ENCODE peak calls at places on chromosomes 3 and 15, in ten cellular contexts. One of them, this sample, is unnamed.

GRCh38 chr3:159844383-159844730 is 144.3 kb upstream of the IL12A start:
- DNase-seq in CD8-positive, alpha-beta T cell: no peak
- DNase-seq in right lobe of liver: no peak
- DNase-seq in DND-41: no peak
- DNase-seq in uterus: no peak
- DNase-seq in progenitor cell of endocrine pancreas: no peak
- DNase-seq in esophagus squamous epithelium: no peak
- DNase-seq in pancreas: no peak
- DNase-seq in AG09309: no peak
- DNase-seq in IMR-90: peak; percentile 84
- DNase-seq in this sample: no peak

GRCh38 chr3:126516152-126516935 is 1.2 kb downstream of the UROC1 start:
- DNase-seq in AG09309: no peak
- DNase-seq in esophagus squamous epithelium: no peak
- DNase-seq in pancreas: no peak
- DNase-seq in DND-41: no peak
- DNase-seq in right lobe of liver: peak; percentile 43
- DNase-seq in uterus: no peak
- DNase-seq in CD8-positive, alpha-beta T cell: no peak
- DNase-seq in progenitor cell of endocrine pancreas: no peak
- DNase-seq in IMR-90: no peak
- DNase-seq in this sample: peak; percentile 48

GRCh38 chr15:68990755-68991500 is 23.6 kb upstream of the NOX5 start:
- DNase-seq in DND-41: no peak
- DNase-seq in esophagus squamous epithelium: no peak
- DNase-seq in progenitor cell of endocrine pancreas: no peak
- DNase-seq in AG09309: no peak
- DNase-seq in right lobe of liver: no peak
- DNase-seq in uterus: no peak
- DNase-seq in CD8-positive, alpha-beta T cell: no peak
- DNase-seq in IMR-90: no peak
- DNase-seq in pancreas: no peak
- DNase-seq in this sample: no peak

GRCh38 chr3:190058486-190059241 is 62.0 kb downstream of the P3H2 start:
- DNase-seq in progenitor cell of endocrine pancreas: no peak
- DNase-seq in IMR-90: peak; percentile 49
- DNase-seq in CD8-positive, alpha-beta T cell: no peak
- DNase-seq in DND-41: no peak
- DNase-seq in esophagus squamous epithelium: no peak
- DNase-seq in pancreas: no peak
- DNase-seq in uterus: no peak
- DNase-seq in AG09309: no peak
- DNase-seq in right lobe of liver: no peak
- DNase-seq in this sample: no peak

GRCh38 chr15:74616020-74616939 is 644 bp downstream of the CLK3 start:
- DNase-seq in pancreas: peak; percentile 79
- DNase-seq in CD8-positive, alpha-beta T cell: peak; percentile 53
- DNase-seq in AG09309: no peak
- DNase-seq in DND-41: peak; percentile 83
- DNase-seq in IMR-90: peak; percentile 63
- DNase-seq in esophagus squamous epithelium: no peak
- DNase-seq in progenitor cell of endocrine pancreas: no peak
- DNase-seq in right lobe of liver: peak; percentile 92
- DNase-seq in uterus: peak; percentile 68
- DNase-seq in this sample: no peak

GRCh38 chr15:101509279-101509678 is 19.8 kb upstream of the PCSK6 start:
- DNase-seq in uterus: no peak
- DNase-seq in pancreas: no peak
- DNase-seq in esophagus squamous epithelium: no peak
- DNase-seq in DND-41: no peak
- DNase-seq in right lobe of liver: no peak
- DNase-seq in progenitor cell of endocrine pancreas: no peak
- DNase-seq in CD8-positive, alpha-beta T cell: no peak
- DNase-seq in IMR-90: no peak
- DNase-seq in AG09309: no peak
- DNase-seq in this sample: no peak

GRCh38 chr3:37301980-37302379 is 127.6 kb upstream of the LRRFIP2 start:
- DNase-seq in pancreas: no peak
- DNase-seq in AG09309: no peak
- DNase-seq in DND-41: no peak
- DNase-seq in progenitor cell of endocrine pancreas: no peak
- DNase-seq in CD8-positive, alpha-beta T cell: no peak
- DNase-seq in right lobe of liver: no peak
- DNase-seq in uterus: no peak
- DNase-seq in IMR-90: no peak
- DNase-seq in esophagus squamous epithelium: no peak
- DNase-seq in this sample: no peak

GRCh38 chr15:89122532-89123525 is 34.6 kb downstream of the ABHD2 start:
- DNase-seq in progenitor cell of endocrine pancreas: no peak
- DNase-seq in pancreas: no peak
- DNase-seq in right lobe of liver: no peak
- DNase-seq in uterus: no peak
- DNase-seq in DND-41: no peak
- DNase-seq in AG09309: no peak
- DNase-seq in IMR-90: peak; percentile 65
- DNase-seq in esophagus squamous epithelium: no peak
- DNase-seq in CD8-positive, alpha-beta T cell: no peak
- DNase-seq in this sample: no peak

GRCh38 chr15:49877871-49878511 is 241.0 kb downstream of the ATP8B4 start:
- DNase-seq in pancreas: no peak
- DNase-seq in IMR-90: peak; percentile 69
- DNase-seq in progenitor cell of endocrine pancreas: no peak
- DNase-seq in uterus: peak; percentile 79
- DNase-seq in AG09309: peak; percentile 77
- DNase-seq in CD8-positive, alpha-beta T cell: no peak
- DNase-seq in DND-41: no peak
- DNase-seq in esophagus squamous epithelium: no peak
- DNase-seq in right lobe of liver: no peak
- DNase-seq in this sample: no peak

GRCh38 chr15:88243895-88244787 is 12.4 kb downstream of the NTRK3 start:
- DNase-seq in AG09309: no peak
- DNase-seq in DND-41: peak; percentile 27
- DNase-seq in progenitor cell of endocrine pancreas: no peak
- DNase-seq in uterus: no peak
- DNase-seq in CD8-positive, alpha-beta T cell: no peak
- DNase-seq in pancreas: no peak
- DNase-seq in right lobe of liver: no peak
- DNase-seq in IMR-90: peak; percentile 13
- DNase-seq in esophagus squamous epithelium: no peak
- DNase-seq in this sample: no peak

GRCh38 chr3:8962226-8962861 is 928 bp downstream of the RAD18 start:
- DNase-seq in AG09309: no peak
- DNase-seq in right lobe of liver: no peak
- DNase-seq in uterus: no peak
- DNase-seq in esophagus squamous epithelium: no peak
- DNase-seq in DND-41: no peak
- DNase-seq in CD8-positive, alpha-beta T cell: no peak
- DNase-seq in progenitor cell of endocrine pancreas: no peak
- DNase-seq in pancreas: no peak
- DNase-seq in IMR-90: peak; percentile 16
- DNase-seq in this sample: no peak

GRCh38 chr3:97885931-97886824 is 64.4 kb downstream of the CRYBG3 start:
- DNase-seq in esophagus squamous epithelium: no peak
- DNase-seq in DND-41: no peak
- DNase-seq in pancreas: no peak
- DNase-seq in right lobe of liver: no peak
- DNase-seq in CD8-positive, alpha-beta T cell: no peak
- DNase-seq in progenitor cell of endocrine pancreas: no peak
- DNase-seq in AG09309: no peak
- DNase-seq in IMR-90: no peak
- DNase-seq in uterus: no peak
- DNase-seq in this sample: no peak

GRCh38 chr3:32316976-32317375 is 74.7 kb upstream of the CMTM7 start:
- DNase-seq in pancreas: no peak
- DNase-seq in uterus: no peak
- DNase-seq in AG09309: no peak
- DNase-seq in progenitor cell of endocrine pancreas: no peak
- DNase-seq in IMR-90: no peak
- DNase-seq in right lobe of liver: no peak
- DNase-seq in CD8-positive, alpha-beta T cell: no peak
- DNase-seq in esophagus squamous epithelium: no peak
- DNase-seq in DND-41: no peak
- DNase-seq in this sample: no peak

GRCh38 chr3:69569520-69569919 is 169.7 kb upstream of the MITF start:
- DNase-seq in CD8-positive, alpha-beta T cell: no peak
- DNase-seq in pancreas: no peak
- DNase-seq in esophagus squamous epithelium: no peak
- DNase-seq in progenitor cell of endocrine pancreas: no peak
- DNase-seq in DND-41: no peak
- DNase-seq in IMR-90: no peak
- DNase-seq in AG09309: no peak
- DNase-seq in uterus: no peak
- DNase-seq in right lobe of liver: no peak
- DNase-seq in this sample: no peak

GRCh38 chr3:127488141-127488672 is 102.3 kb downstream of the TPRA1 start:
- DNase-seq in right lobe of liver: no peak
- DNase-seq in esophagus squamous epithelium: no peak
- DNase-seq in AG09309: no peak
- DNase-seq in CD8-positive, alpha-beta T cell: no peak
- DNase-seq in progenitor cell of endocrine pancreas: no peak
- DNase-seq in IMR-90: no peak
- DNase-seq in uterus: no peak
- DNase-seq in DND-41: no peak
- DNase-seq in pancreas: no peak
- DNase-seq in this sample: no peak

GRCh38 chr3:151085227-151085888 is at the start of gene MED12L:
- DNase-seq in right lobe of liver: peak; percentile 76
- DNase-seq in progenitor cell of endocrine pancreas: peak; percentile 77
- DNase-seq in pancreas: peak; percentile 67
- DNase-seq in DND-41: peak; percentile 74
- DNase-seq in uterus: peak; percentile 40
- DNase-seq in AG09309: peak; percentile 17
- DNase-seq in esophagus squamous epithelium: no peak
- DNase-seq in IMR-90: peak; percentile 74
- DNase-seq in CD8-positive, alpha-beta T cell: no peak
- DNase-seq in this sample: no peak
- TF ChIP-seq CTCF in right lobe of liver: no peak
- TF ChIP-seq CTCF in progenitor cell of endocrine pancreas: peak; percentile 43
- TF ChIP-seq CTCF in pancreas: no peak
- TF ChIP-seq CTCF in DND-41: peak; percentile 58
- TF ChIP-seq CTCF in uterus: no peak
- TF ChIP-seq CTCF in AG09309: no peak
- TF ChIP-seq CTCF in esophagus squamous epithelium: no peak
- TF ChIP-seq CTCF in IMR-90: no peak
- TF ChIP-seq CTCF in CD8-positive, alpha-beta T cell: no peak
- TF ChIP-seq CTCF in this sample: no peak

GRCh38 chr3:61560452-61561373 is 658 bp upstream of the PTPRG start:
- DNase-seq in IMR-90: peak; percentile 73
- DNase-seq in right lobe of liver: peak; percentile 89
- DNase-seq in pancreas: peak; percentile 78
- DNase-seq in progenitor cell of endocrine pancreas: peak; percentile 65
- DNase-seq in uterus: peak; percentile 84
- DNase-seq in DND-41: peak; percentile 81
- DNase-seq in AG09309: no peak
- DNase-seq in CD8-positive, alpha-beta T cell: no peak
- DNase-seq in esophagus squamous epithelium: no peak
- DNase-seq in this sample: peak; percentile 94
- TF ChIP-seq CTCF in IMR-90: no peak
- TF ChIP-seq CTCF in right lobe of liver: peak; percentile 4
- TF ChIP-seq CTCF in pancreas: no peak
- TF ChIP-seq CTCF in progenitor cell of endocrine pancreas: peak; percentile 18
- TF ChIP-seq CTCF in uterus: no peak
- TF ChIP-seq CTCF in DND-41: no peak
- TF ChIP-seq CTCF in AG09309: no peak
- TF ChIP-seq CTCF in CD8-positive, alpha-beta T cell: no peak
- TF ChIP-seq CTCF in esophagus squamous epithelium: no peak
- TF ChIP-seq CTCF in this sample: peak; percentile 47

DNA sequence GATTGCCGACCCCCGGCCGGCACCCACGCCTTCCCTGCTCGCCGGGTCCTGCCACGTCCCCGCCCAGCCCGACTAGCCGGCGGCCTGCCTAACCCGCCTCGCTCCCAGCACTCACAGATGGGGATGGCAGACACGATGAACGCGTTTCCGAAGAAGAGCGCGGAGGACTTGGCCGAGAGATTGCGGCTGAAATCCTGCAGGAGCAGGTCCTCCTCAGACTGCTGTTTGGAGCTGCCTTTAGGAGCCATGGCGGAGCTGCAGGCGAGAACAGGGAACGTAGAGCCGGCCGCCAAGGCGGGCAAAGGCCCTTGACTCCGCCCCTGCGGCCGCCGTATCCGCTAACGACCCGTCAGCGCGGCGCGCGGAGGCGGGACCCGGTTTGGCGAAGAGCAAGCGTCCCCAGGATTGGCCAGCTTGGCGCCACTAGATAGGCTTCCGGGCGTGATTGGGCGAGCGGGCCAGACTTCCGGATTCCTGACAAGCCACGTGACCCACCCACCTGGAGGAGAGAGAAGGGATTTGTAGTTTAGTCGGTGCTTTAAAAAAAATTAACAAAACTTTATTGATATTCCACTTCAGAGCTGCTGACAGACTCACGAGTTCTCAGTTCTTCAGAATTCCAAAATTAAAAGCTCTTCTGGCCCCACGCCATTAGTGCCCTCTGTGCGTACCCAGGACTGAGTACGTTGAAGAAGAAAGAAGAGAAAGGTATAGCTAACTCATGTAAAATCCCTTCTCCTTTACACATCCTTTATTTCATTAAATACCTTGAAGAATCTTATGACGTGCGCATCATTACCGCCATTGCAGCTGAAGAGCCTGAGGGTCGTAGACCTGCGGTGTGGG is at the start of gene SSR3:
- DNase-seq in uterus: peak; percentile 99
- DNase-seq in progenitor cell of endocrine pancreas: peak; percentile 98
- DNase-seq in DND-41: peak; percentile 99
- DNase-seq in IMR-90: peak; percentile 100
- DNase-seq in esophagus squamous epithelium: peak; percentile 93
- DNase-seq in AG09309: peak; percentile 97
- DNase-seq in CD8-positive, alpha-beta T cell: peak; percentile 98
- DNase-seq in right lobe of liver: peak; percentile 99
- DNase-seq in pancreas: peak; percentile 99
- DNase-seq in this sample: peak; percentile 100
- TF ChIP-seq CTCF in uterus: peak; percentile 43
- TF ChIP-seq CTCF in progenitor cell of endocrine pancreas: peak; percentile 35
- TF ChIP-seq CTCF in DND-41: no peak
- TF ChIP-seq CTCF in IMR-90: no peak
- TF ChIP-seq CTCF in esophagus squamous epithelium: peak; percentile 55
- TF ChIP-seq CTCF in AG09309: peak; percentile 19
- TF ChIP-seq CTCF in CD8-positive, alpha-beta T cell: peak; percentile 27
- TF ChIP-seq CTCF in right lobe of liver: no peak
- TF ChIP-seq CTCF in pancreas: peak; percentile 40
- TF ChIP-seq CTCF in this sample: peak; percentile 25

DNA sequence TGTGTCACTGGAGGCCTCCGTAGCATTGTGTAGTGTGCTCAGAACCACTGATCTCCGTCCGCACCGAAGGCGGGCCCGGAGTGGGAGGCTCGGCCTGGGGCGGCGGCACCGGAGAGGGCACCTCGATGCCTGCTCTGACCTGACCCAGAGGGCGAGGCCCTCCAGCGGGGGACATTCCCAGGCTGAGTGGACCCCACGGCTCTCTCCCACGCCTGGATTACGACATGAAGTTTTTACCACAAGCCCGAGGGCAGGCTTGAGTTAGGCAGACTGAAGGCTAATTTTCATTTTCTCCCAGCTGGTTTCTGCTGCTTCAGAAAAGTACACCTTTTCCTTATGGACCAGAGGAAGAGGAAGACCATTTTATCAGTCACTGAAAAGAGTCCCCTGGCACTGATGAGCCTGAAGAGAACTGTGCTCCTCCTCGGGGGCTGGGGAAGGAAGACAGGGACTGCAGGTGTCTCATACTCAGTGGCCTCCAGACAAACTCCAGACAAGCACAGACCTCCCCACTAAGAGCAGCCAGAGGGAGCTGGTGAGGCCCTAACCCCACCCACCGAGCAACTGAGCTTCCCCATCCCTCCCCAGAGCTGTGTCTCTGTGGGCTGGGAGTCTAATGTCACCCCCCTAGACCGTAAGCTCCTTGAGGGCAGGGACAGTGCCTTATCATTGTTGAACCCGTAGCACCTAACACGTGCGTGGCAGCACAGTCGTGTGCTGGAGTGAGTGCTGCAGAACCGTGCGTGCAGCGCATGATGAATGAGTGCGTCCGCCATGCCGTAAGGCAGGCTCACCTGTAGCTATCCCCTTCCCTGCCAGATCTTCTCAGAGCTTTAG is 74.5 kb upstream of the BLM start:
- DNase-seq in DND-41: peak; percentile 23
- DNase-seq in CD8-positive, alpha-beta T cell: no peak
- DNase-seq in esophagus squamous epithelium: no peak
- DNase-seq in right lobe of liver: no peak
- DNase-seq in IMR-90: no peak
- DNase-seq in progenitor cell of endocrine pancreas: no peak
- DNase-seq in uterus: no peak
- DNase-seq in pancreas: no peak
- DNase-seq in AG09309: no peak
- DNase-seq in this sample: no peak
- TF ChIP-seq CTCF in DND-41: peak; percentile 12
- TF ChIP-seq CTCF in CD8-positive, alpha-beta T cell: no peak
- TF ChIP-seq CTCF in esophagus squamous epithelium: no peak
- TF ChIP-seq CTCF in right lobe of liver: no peak
- TF ChIP-seq CTCF in IMR-90: no peak
- TF ChIP-seq CTCF in progenitor cell of endocrine pancreas: no peak
- TF ChIP-seq CTCF in uterus: no peak
- TF ChIP-seq CTCF in pancreas: no peak
- TF ChIP-seq CTCF in AG09309: peak; percentile 17
- TF ChIP-seq CTCF in this sample: peak; percentile 47